ENCODE peak calls at places on chromosomes 5 and 9, in six cellular contexts. One of them, this sample, is unnamed.

GRCh38 chr9:125758986-125759811 is 12.0 kb downstream of the PBX3 start:
- DNase-seq in fibroblast of pulmonary artery: no peak
- DNase-seq in foreskin fibroblast: peak; percentile 42
- DNase-seq in dorsolateral prefrontal cortex: peak; percentile 49
- DNase-seq in kidney epithelial cell: no peak
- DNase-seq in pancreas: no peak
- DNase-seq in this sample: peak; percentile 23

GRCh38 chr9:125985998-125986655 is 239.0 kb downstream of the PBX3 start:
- DNase-seq in fibroblast of pulmonary artery: no peak
- DNase-seq in foreskin fibroblast: no peak
- DNase-seq in dorsolateral prefrontal cortex: no peak
- DNase-seq in kidney epithelial cell: no peak
- DNase-seq in pancreas: no peak
- DNase-seq in this sample: no peak

GRCh38 chr9:91298304-91298703 is 63.4 kb downstream of the AUH start:
- DNase-seq in fibroblast of pulmonary artery: peak; percentile 68
- DNase-seq in foreskin fibroblast: peak; percentile 59
- DNase-seq in dorsolateral prefrontal cortex: no peak
- DNase-seq in kidney epithelial cell: no peak
- DNase-seq in pancreas: no peak
- DNase-seq in this sample: peak; percentile 57

GRCh38 chr5:35618791-35619190 is 1.1 kb downstream of the SPEF2 start:
- DNase-seq in fibroblast of pulmonary artery: no peak
- DNase-seq in foreskin fibroblast: peak; percentile 3
- DNase-seq in dorsolateral prefrontal cortex: no peak
- DNase-seq in kidney epithelial cell: no peak
- DNase-seq in pancreas: no peak
- DNase-seq in this sample: peak; percentile 2

GRCh38 chr9:7500521-7500920 is 299.1 kb downstream of the DMAC1 start:
- DNase-seq in fibroblast of pulmonary artery: no peak
- DNase-seq in foreskin fibroblast: no peak
- DNase-seq in dorsolateral prefrontal cortex: no peak
- DNase-seq in kidney epithelial cell: no peak
- DNase-seq in pancreas: no peak
- DNase-seq in this sample: no peak

GRCh38 chr9:76902395-76902794 is 3.5 kb downstream of the PRUNE2 start:
- DNase-seq in fibroblast of pulmonary artery: no peak
- DNase-seq in foreskin fibroblast: no peak
- DNase-seq in dorsolateral prefrontal cortex: no peak
- DNase-seq in kidney epithelial cell: no peak
- DNase-seq in pancreas: no peak
- DNase-seq in this sample: no peak

GRCh38 chr5:127042593-127042992 is 12.2 kb upstream of the MARCHF3 start:
- DNase-seq in fibroblast of pulmonary artery: peak; percentile 54
- DNase-seq in foreskin fibroblast: peak; percentile 63
- DNase-seq in dorsolateral prefrontal cortex: no peak
- DNase-seq in kidney epithelial cell: no peak
- DNase-seq in pancreas: no peak
- DNase-seq in this sample: peak; percentile 58

GRCh38 chr5:128574041-128574440 is 36.0 kb upstream of the FBN2 start:
- DNase-seq in fibroblast of pulmonary artery: peak; percentile 51
- DNase-seq in foreskin fibroblast: peak; percentile 58
- DNase-seq in dorsolateral prefrontal cortex: no peak
- DNase-seq in kidney epithelial cell: peak; percentile 26
- DNase-seq in pancreas: no peak
- DNase-seq in this sample: peak; percentile 21

GRCh38 chr9:69637193-69637592 is 35.0 kb downstream of the APBA1 start:
- DNase-seq in fibroblast of pulmonary artery: no peak
- DNase-seq in foreskin fibroblast: no peak
- DNase-seq in dorsolateral prefrontal cortex: no peak
- DNase-seq in kidney epithelial cell: no peak
- DNase-seq in pancreas: no peak
- DNase-seq in this sample: no peak

GRCh38 chr9:114779352-114779845 is 26.4 kb downstream of the TNFSF15 start:
- DNase-seq in fibroblast of pulmonary artery: peak; percentile 59
- DNase-seq in foreskin fibroblast: peak; percentile 30
- DNase-seq in dorsolateral prefrontal cortex: no peak
- DNase-seq in kidney epithelial cell: peak; percentile 92
- DNase-seq in pancreas: peak; percentile 94
- DNase-seq in this sample: peak; percentile 25

GRCh38 chr9:91086657-91087563 is 274.8 kb downstream of the AUH start:
- DNase-seq in fibroblast of pulmonary artery: peak; percentile 20
- DNase-seq in foreskin fibroblast: no peak
- DNase-seq in dorsolateral prefrontal cortex: no peak
- DNase-seq in kidney epithelial cell: no peak
- DNase-seq in pancreas: no peak
- DNase-seq in this sample: peak; percentile 45

GRCh38 chr5:37833990-37834389 is 5.9 kb downstream of the GDNF start:
- DNase-seq in fibroblast of pulmonary artery: no peak
- DNase-seq in foreskin fibroblast: no peak
- DNase-seq in dorsolateral prefrontal cortex: no peak
- DNase-seq in kidney epithelial cell: no peak
- DNase-seq in pancreas: no peak
- DNase-seq in this sample: no peak

GRCh38 chr9:134935056-134936020 is 17.6 kb upstream of the FCN1 start:
- DNase-seq in fibroblast of pulmonary artery: no peak
- DNase-seq in foreskin fibroblast: no peak
- DNase-seq in dorsolateral prefrontal cortex: no peak
- DNase-seq in kidney epithelial cell: no peak
- DNase-seq in pancreas: no peak
- DNase-seq in this sample: no peak

GRCh38 chr5:91024727-91025126 is 358.4 kb downstream of the ARRDC3 start:
- DNase-seq in fibroblast of pulmonary artery: no peak
- DNase-seq in foreskin fibroblast: no peak
- DNase-seq in dorsolateral prefrontal cortex: no peak
- DNase-seq in kidney epithelial cell: no peak
- DNase-seq in pancreas: no peak
- DNase-seq in this sample: no peak

GRCh38 chr9:94014845-94015244 is 59.7 kb upstream of the BARX1 start:
- DNase-seq in fibroblast of pulmonary artery: no peak
- DNase-seq in foreskin fibroblast: no peak
- DNase-seq in dorsolateral prefrontal cortex: no peak
- DNase-seq in kidney epithelial cell: no peak
- DNase-seq in pancreas: no peak
- DNase-seq in this sample: no peak

GRCh38 chr5:157236423-157236822 is 29.5 kb upstream of the CYFIP2 start:
- DNase-seq in fibroblast of pulmonary artery: no peak
- DNase-seq in foreskin fibroblast: no peak
- DNase-seq in dorsolateral prefrontal cortex: no peak
- DNase-seq in kidney epithelial cell: no peak
- DNase-seq in pancreas: no peak
- DNase-seq in this sample: peak; percentile 12

GRCh38 chr5:175712681-175713085 is 54.8 kb downstream of the HRH2 start:
- DNase-seq in fibroblast of pulmonary artery: no peak
- DNase-seq in foreskin fibroblast: no peak
- DNase-seq in dorsolateral prefrontal cortex: peak; percentile 7
- DNase-seq in kidney epithelial cell: no peak
- DNase-seq in pancreas: no peak
- DNase-seq in this sample: no peak

GRCh38 chr9:17318821-17319320 is 184.0 kb downstream of the CNTLN start:
- DNase-seq in fibroblast of pulmonary artery: peak; percentile 26
- DNase-seq in foreskin fibroblast: peak; percentile 5
- DNase-seq in dorsolateral prefrontal cortex: no peak
- DNase-seq in kidney epithelial cell: no peak
- DNase-seq in pancreas: no peak
- DNase-seq in this sample: peak; percentile 9

GRCh38 chr9:131233556-131233955 is 42.8 kb downstream of the FAM78A start:
- DNase-seq in fibroblast of pulmonary artery: no peak
- DNase-seq in foreskin fibroblast: no peak
- DNase-seq in dorsolateral prefrontal cortex: no peak
- DNase-seq in kidney epithelial cell: no peak
- DNase-seq in pancreas: no peak
- DNase-seq in this sample: no peak

GRCh38 chr5:179854356-179854755 is 4.3 kb downstream of the MRNIP start:
- DNase-seq in fibroblast of pulmonary artery: no peak
- DNase-seq in foreskin fibroblast: no peak
- DNase-seq in dorsolateral prefrontal cortex: no peak
- DNase-seq in kidney epithelial cell: no peak
- DNase-seq in pancreas: no peak
- DNase-seq in this sample: no peak

GRCh38 chr5:321726-322251 is 275 bp downstream of the AHRR start:
- DNase-seq in fibroblast of pulmonary artery: no peak
- DNase-seq in foreskin fibroblast: no peak
- DNase-seq in dorsolateral prefrontal cortex: no peak
- DNase-seq in kidney epithelial cell: no peak
- DNase-seq in pancreas: no peak
- DNase-seq in this sample: no peak

GRCh38 chr5:139903805-139904565 is 108.4 kb downstream of the PSD2 start:
- DNase-seq in fibroblast of pulmonary artery: no peak
- DNase-seq in foreskin fibroblast: peak; percentile 36
- DNase-seq in dorsolateral prefrontal cortex: peak; percentile 26
- DNase-seq in kidney epithelial cell: no peak
- DNase-seq in pancreas: peak; percentile 24
- DNase-seq in this sample: no peak

GRCh38 chr5:130885718-130886117 is 279.3 kb downstream of the HINT1 start:
- DNase-seq in fibroblast of pulmonary artery: no peak
- DNase-seq in foreskin fibroblast: no peak
- DNase-seq in dorsolateral prefrontal cortex: no peak
- DNase-seq in kidney epithelial cell: no peak
- DNase-seq in pancreas: no peak
- DNase-seq in this sample: no peak

GRCh38 chr5:69313428-69313827 is 19.2 kb downstream of the CCDC125 start:
- DNase-seq in fibroblast of pulmonary artery: no peak
- DNase-seq in foreskin fibroblast: no peak
- DNase-seq in dorsolateral prefrontal cortex: no peak
- DNase-seq in kidney epithelial cell: no peak
- DNase-seq in pancreas: no peak
- DNase-seq in this sample: no peak
- H3K4me3 ChIP-seq in fibroblast of pulmonary artery: no peak overlapping the region
- H3K4me3 ChIP-seq in foreskin fibroblast: no peak overlapping the region
- H3K4me3 ChIP-seq in dorsolateral prefrontal cortex: no peak overlapping the region
- H3K4me3 ChIP-seq in kidney epithelial cell: no peak overlapping the region
- H3K4me3 ChIP-seq in pancreas: no peak overlapping the region
- H3K4me3 ChIP-seq in this sample: no peak overlapping the region

GRCh38 chr9:112366591-112366990 is 13.3 kb upstream of the HSDL2 start:
- DNase-seq in fibroblast of pulmonary artery: no peak
- DNase-seq in foreskin fibroblast: no peak
- DNase-seq in dorsolateral prefrontal cortex: no peak
- DNase-seq in kidney epithelial cell: no peak
- DNase-seq in pancreas: no peak
- DNase-seq in this sample: no peak

GRCh38 chr9:112360047-112360804 is 19.7 kb upstream of the HSDL2 start:
- DNase-seq in fibroblast of pulmonary artery: peak; percentile 46
- DNase-seq in foreskin fibroblast: peak; percentile 68
- DNase-seq in dorsolateral prefrontal cortex: no peak
- DNase-seq in kidney epithelial cell: no peak
- DNase-seq in pancreas: no peak
- DNase-seq in this sample: peak; percentile 65

GRCh38 chr9:112367465-112367864 is 12.4 kb upstream of the HSDL2 start:
- DNase-seq in fibroblast of pulmonary artery: no peak
- DNase-seq in foreskin fibroblast: no peak
- DNase-seq in dorsolateral prefrontal cortex: no peak
- DNase-seq in kidney epithelial cell: no peak
- DNase-seq in pancreas: no peak
- DNase-seq in this sample: no peak

DNA sequence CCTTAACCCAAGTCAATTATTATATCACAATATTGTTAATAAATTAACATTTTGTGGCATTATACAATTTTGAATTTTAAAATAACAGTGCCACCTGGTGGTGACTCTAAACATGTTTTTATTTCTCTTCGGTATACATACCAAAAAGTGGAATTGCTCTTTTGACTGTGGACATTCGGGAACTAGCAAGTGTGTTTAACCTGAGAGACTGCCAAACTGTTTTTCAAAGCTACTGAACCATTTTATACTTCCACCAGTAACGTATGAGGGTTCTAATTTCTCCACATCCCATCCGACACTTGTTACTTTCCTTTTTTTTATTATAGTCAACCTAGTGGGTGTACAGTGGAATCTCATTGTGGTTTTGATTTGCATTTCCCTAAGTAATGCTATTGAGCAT is 18.3 kb upstream of the HSDL2 start:
- DNase-seq in fibroblast of pulmonary artery: peak; percentile 73
- DNase-seq in foreskin fibroblast: peak; percentile 71
- DNase-seq in dorsolateral prefrontal cortex: no peak
- DNase-seq in kidney epithelial cell: no peak
- DNase-seq in pancreas: no peak
- DNase-seq in this sample: peak; percentile 74
- TF ChIP-seq CTCF in fibroblast of pulmonary artery: peak; percentile 28
- TF ChIP-seq CTCF in foreskin fibroblast: no peak
- TF ChIP-seq CTCF in dorsolateral prefrontal cortex: peak; percentile 86
- TF ChIP-seq CTCF in kidney epithelial cell: peak; percentile 20
- TF ChIP-seq CTCF in pancreas: peak; percentile 56
- TF ChIP-seq CTCF in this sample: peak; percentile 32

GRCh38 chr5:141338538-141339306 is at the start of gene PCDHGA2:
- DNase-seq in fibroblast of pulmonary artery: peak; percentile 76
- DNase-seq in foreskin fibroblast: peak; percentile 79
- DNase-seq in dorsolateral prefrontal cortex: no peak
- DNase-seq in kidney epithelial cell: no peak
- DNase-seq in pancreas: peak; percentile 42
- DNase-seq in this sample: peak; percentile 68
- H3K4me3 ChIP-seq in fibroblast of pulmonary artery: peak within 1 kb of the TSS; percentile 53
- H3K4me3 ChIP-seq in foreskin fibroblast: peak within 1 kb of the TSS; percentile 34
- H3K4me3 ChIP-seq in dorsolateral prefrontal cortex: peak within 1 kb of the TSS; percentile 11
- H3K4me3 ChIP-seq in kidney epithelial cell: peak within 1 kb of the TSS; percentile 24
- H3K4me3 ChIP-seq in pancreas: peak within 1 kb of the TSS; percentile 7
- H3K4me3 ChIP-seq in this sample: peak within 1 kb of the TSS; percentile 57

GRCh38 chr5:143534764-143535159 is 131.3 kb upstream of the NR3C1 start:
- DNase-seq in fibroblast of pulmonary artery: no peak
- DNase-seq in foreskin fibroblast: no peak
- DNase-seq in dorsolateral prefrontal cortex: no peak
- DNase-seq in kidney epithelial cell: no peak
- DNase-seq in pancreas: no peak
- DNase-seq in this sample: no peak

GRCh38 chr5:143533978-143534763 is 130.7 kb upstream of the NR3C1 start:
- DNase-seq in fibroblast of pulmonary artery: no peak
- DNase-seq in foreskin fibroblast: no peak
- DNase-seq in dorsolateral prefrontal cortex: no peak
- DNase-seq in kidney epithelial cell: no peak
- DNase-seq in pancreas: peak; percentile 21
- DNase-seq in this sample: no peak

GRCh38 chr5:143533475-143533874 is 130.0 kb upstream of the NR3C1 start:
- DNase-seq in fibroblast of pulmonary artery: no peak
- DNase-seq in foreskin fibroblast: no peak
- DNase-seq in dorsolateral prefrontal cortex: no peak
- DNase-seq in kidney epithelial cell: no peak
- DNase-seq in pancreas: no peak
- DNase-seq in this sample: no peak

GRCh38 chr5:143537056-143537455 is 133.6 kb upstream of the NR3C1 start:
- DNase-seq in fibroblast of pulmonary artery: no peak
- DNase-seq in foreskin fibroblast: no peak
- DNase-seq in dorsolateral prefrontal cortex: no peak
- DNase-seq in kidney epithelial cell: no peak
- DNase-seq in pancreas: no peak
- DNase-seq in this sample: no peak

DNA sequence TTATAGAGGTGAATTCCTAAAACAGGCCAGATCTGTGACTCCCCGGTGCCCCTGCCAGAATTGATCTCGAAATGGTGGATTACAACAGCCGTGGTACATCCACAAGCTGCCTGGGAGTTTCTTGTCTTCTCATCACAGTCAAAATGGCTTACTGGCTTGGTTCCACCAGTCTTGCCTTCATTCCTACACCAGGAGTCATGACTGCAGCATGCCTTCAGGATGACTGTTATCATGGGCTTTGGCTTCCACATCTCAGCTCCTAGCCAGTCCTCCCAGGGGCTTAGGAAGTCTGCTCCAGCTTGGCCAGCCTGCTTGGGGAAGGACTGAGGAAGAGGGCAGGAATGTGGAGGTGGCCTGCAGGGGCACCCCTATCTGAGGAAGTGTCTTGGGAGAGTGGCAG is 132.9 kb upstream of the NR3C1 start:
- DNase-seq in fibroblast of pulmonary artery: peak; percentile 98
- DNase-seq in foreskin fibroblast: peak; percentile 97
- DNase-seq in dorsolateral prefrontal cortex: no peak
- DNase-seq in kidney epithelial cell: peak; percentile 79
- DNase-seq in pancreas: peak; percentile 8
- DNase-seq in this sample: peak; percentile 100
- TF ChIP-seq CTCF in fibroblast of pulmonary artery: no peak
- TF ChIP-seq CTCF in foreskin fibroblast: no peak
- TF ChIP-seq CTCF in dorsolateral prefrontal cortex: no peak
- TF ChIP-seq CTCF in kidney epithelial cell: no peak
- TF ChIP-seq CTCF in pancreas: no peak
- TF ChIP-seq CTCF in this sample: no peak